ENCODE peak calls at places on chromosomes 11 and 22, in four cellular contexts. One of them, this sample, is unnamed.

GRCh38 chr11:111185259-111185658 is 60.3 kb upstream of the POU2AF2 start:
- DNase-seq in GM12878: no peak
- DNase-seq in HL-60: no peak
- DNase-seq in K562: no peak
- DNase-seq in this sample: no peak

GRCh38 chr22:45341503-45341902 is 31.8 kb downstream of the FAM118A start:
- DNase-seq in GM12878: no peak
- DNase-seq in K562: no peak
- DNase-seq in HL-60: no peak
- DNase-seq in this sample: no peak

GRCh38 chr11:121651267-121651625 is 198.5 kb upstream of the SORL1-AS1 start:
- DNase-seq in GM12878: no peak
- DNase-seq in K562: no peak
- DNase-seq in HL-60: no peak
- DNase-seq in this sample: no peak

GRCh38 chr11:1531961-1532586 is 40.0 kb downstream of the DUSP8 start:
- DNase-seq in HL-60: no peak
- DNase-seq in K562: no peak
- DNase-seq in GM12878: no peak
- DNase-seq in this sample: no peak

GRCh38 chr22:48754611-48755331 is 1072.9 kb downstream of the BRD1 start:
- DNase-seq in HL-60: no peak
- DNase-seq in K562: no peak
- DNase-seq in GM12878: no peak
- DNase-seq in this sample: no peak

GRCh38 chr11:32188785-32189184 is 97.9 kb downstream of the RCN1 start:
- DNase-seq in HL-60: no peak
- DNase-seq in GM12878: no peak
- DNase-seq in K562: peak; percentile 7
- DNase-seq in this sample: no peak

GRCh38 chr11:100735949-100736675 is 49.0 kb downstream of the ARHGAP42 start:
- DNase-seq in HL-60: no peak
- DNase-seq in GM12878: no peak
- DNase-seq in K562: no peak
- DNase-seq in this sample: no peak

GRCh38 chr11:64534391-64534801 is 56.6 kb upstream of the SLC22A12 start:
- DNase-seq in GM12878: no peak
- DNase-seq in K562: no peak
- DNase-seq in HL-60: no peak
- DNase-seq in this sample: no peak

GRCh38 chr22:49295851-49296560 is 531.7 kb downstream of the BRD1 start:
- DNase-seq in K562: no peak
- DNase-seq in HL-60: no peak
- DNase-seq in GM12878: no peak
- DNase-seq in this sample: no peak

GRCh38 chr11:109015283-109015682 is 350.4 kb downstream of the DDX10 start:
- DNase-seq in GM12878: no peak
- DNase-seq in HL-60: no peak
- DNase-seq in K562: no peak
- DNase-seq in this sample: no peak

GRCh38 chr22:19889951-19890350 is 35.3 kb upstream of the GNB1L start:
- DNase-seq in K562: no peak
- DNase-seq in HL-60: no peak
- DNase-seq in GM12878: no peak
- DNase-seq in this sample: no peak

GRCh38 chr22:37569921-37570660 is 9.8 kb downstream of the LGALS2 start:
- DNase-seq in HL-60: no peak
- DNase-seq in K562: no peak
- DNase-seq in GM12878: no peak
- DNase-seq in this sample: no peak

GRCh38 chr11:35317253-35317652 is 102.1 kb downstream of the SLC1A2 start:
- DNase-seq in K562: no peak
- DNase-seq in GM12878: no peak
- DNase-seq in HL-60: no peak
- DNase-seq in this sample: no peak

GRCh38 chr11:133908827-133909226 is 47.9 kb downstream of the IGSF9B start:
- DNase-seq in HL-60: no peak
- DNase-seq in K562: no peak
- DNase-seq in GM12878: no peak
- DNase-seq in this sample: no peak

GRCh38 chr11:58394195-58394594 is 12.5 kb downstream of the OR5B3 start:
- DNase-seq in GM12878: no peak
- DNase-seq in K562: no peak
- DNase-seq in HL-60: no peak
- DNase-seq in this sample: no peak

GRCh38 chr11:118705796-118706545 is 26.5 kb upstream of the TREH start:
- DNase-seq in K562: no peak
- DNase-seq in HL-60: no peak
- DNase-seq in GM12878: no peak
- DNase-seq in this sample: no peak

GRCh38 chr22:40094449-40094848 is 83.3 kb upstream of the TNRC6B start:
- DNase-seq in HL-60: no peak
- DNase-seq in GM12878: peak; percentile 15
- DNase-seq in K562: no peak
- DNase-seq in this sample: no peak

GRCh38 chr11:1082728-1083620 is 8.3 kb downstream of the MUC2 start:
- DNase-seq in HL-60: no peak
- DNase-seq in K562: no peak
- DNase-seq in GM12878: no peak
- DNase-seq in this sample: no peak

GRCh38 chr11:76783294-76783900 is at the start of gene TSKU:
- DNase-seq in GM12878: no peak
- DNase-seq in K562: no peak
- DNase-seq in HL-60: no peak
- DNase-seq in this sample: peak; percentile 70

GRCh38 chr11:76783901-76784813 is 1.0 kb downstream of the TSKU start:
- DNase-seq in GM12878: no peak
- DNase-seq in HL-60: no peak
- DNase-seq in K562: peak; percentile 89
- DNase-seq in this sample: no peak

GRCh38 chr11:76781046-76781801 is 1.9 kb upstream of the TSKU start:
- DNase-seq in HL-60: no peak
- DNase-seq in GM12878: no peak
- DNase-seq in K562: no peak
- DNase-seq in this sample: no peak

GRCh38 chr11:76781861-76782500 is 1.2 kb upstream of the TSKU start:
- DNase-seq in HL-60: no peak
- DNase-seq in K562: no peak
- DNase-seq in GM12878: no peak
- DNase-seq in this sample: no peak

DNA sequence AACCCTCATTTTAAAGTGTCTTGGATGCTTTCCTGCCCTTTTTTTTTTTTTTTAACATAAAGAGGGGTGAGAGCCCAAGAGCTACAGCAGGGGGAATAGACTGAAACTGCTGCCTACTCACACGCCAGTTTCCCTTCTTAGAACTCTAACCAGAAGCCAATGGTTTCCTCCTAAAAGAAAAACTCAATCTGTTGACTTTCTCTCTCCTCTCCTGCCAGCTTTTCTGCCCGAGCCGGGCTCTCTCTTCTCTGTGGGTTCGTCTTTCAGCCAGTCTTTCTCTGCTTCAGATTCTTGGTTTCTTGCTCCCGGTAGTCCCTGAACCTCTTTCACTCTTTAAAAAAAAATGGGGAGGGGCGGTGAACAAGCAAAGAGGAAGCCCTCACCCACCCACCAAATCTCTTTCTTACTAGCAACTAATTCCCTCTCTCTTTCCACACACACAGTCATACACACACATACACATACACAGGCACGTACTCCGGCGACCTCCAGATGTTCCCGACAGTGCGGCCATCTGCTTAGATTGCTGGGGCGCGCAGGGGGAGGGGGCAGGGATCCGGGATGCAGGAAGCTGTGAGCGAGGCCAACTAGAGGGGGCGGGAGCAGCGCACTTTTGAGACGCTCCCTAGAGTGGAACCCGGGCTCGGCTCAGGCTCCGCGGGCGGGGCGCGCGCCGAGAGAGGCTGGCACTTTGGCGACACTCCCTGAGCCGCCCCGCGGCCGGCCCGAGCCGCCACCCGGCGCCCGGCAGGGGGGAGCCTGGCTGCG is 446 bp upstream of the TSKU start:
- DNase-seq in GM12878: no peak
- DNase-seq in K562: peak; percentile 92
- DNase-seq in HL-60: peak; percentile 23
- DNase-seq in this sample: no peak
- TF ChIP-seq SPI1 in GM12878: no peak
- TF ChIP-seq SPI1 in K562: peak; percentile 32
- TF ChIP-seq SPI1 in HL-60: no peak
- TF ChIP-seq SPI1 in this sample: peak; percentile 7

DNA sequence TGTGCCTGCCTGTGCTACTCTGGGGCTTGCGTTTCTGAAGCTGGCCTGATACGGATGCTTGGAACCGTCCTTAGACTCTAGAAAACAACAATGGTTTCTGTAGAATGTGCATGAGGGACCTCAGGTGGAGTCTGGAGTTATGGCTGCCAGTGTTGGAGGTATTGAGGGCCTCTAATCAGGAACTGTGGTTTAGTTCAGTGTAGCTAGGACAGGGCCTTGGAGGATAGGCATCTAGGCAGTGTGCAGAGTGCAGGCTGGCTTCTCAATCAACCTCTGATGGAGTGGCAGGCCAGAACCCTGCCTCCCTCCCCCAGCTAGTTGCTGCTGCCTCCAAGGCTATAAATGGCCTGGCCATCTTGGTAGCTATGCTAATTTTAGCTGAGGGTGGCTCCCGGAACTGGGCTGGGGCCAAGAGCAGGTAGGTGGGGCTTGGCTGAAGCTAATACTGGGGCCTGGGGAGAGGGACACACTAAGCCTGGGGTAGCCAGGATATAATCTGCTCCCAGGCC is 4.0 kb downstream of the STIM1 start:
- DNase-seq in GM12878: no peak
- DNase-seq in K562: peak; percentile 80
- DNase-seq in HL-60: no peak
- DNase-seq in this sample: no peak
- TF ChIP-seq SPI1 in GM12878: no peak
- TF ChIP-seq SPI1 in K562: no peak
- TF ChIP-seq SPI1 in HL-60: no peak
- TF ChIP-seq SPI1 in this sample: no peak

GRCh38 chr11:5367461-5368074 is 16.0 kb upstream of the OR51M1 start:
- DNase-seq in GM12878: no peak
- DNase-seq in HL-60: no peak
- DNase-seq in K562: no peak
- DNase-seq in this sample: no peak
- TF ChIP-seq SPI1 in GM12878: no peak
- TF ChIP-seq SPI1 in HL-60: no peak
- TF ChIP-seq SPI1 in K562: no peak
- TF ChIP-seq SPI1 in this sample: no peak

GRCh38 chr11:72081856-72082255 is 1.2 kb downstream of the LRRC51 start:
- DNase-seq in GM12878: no peak
- DNase-seq in HL-60: no peak
- DNase-seq in K562: no peak
- DNase-seq in this sample: no peak
- TF ChIP-seq SPI1 in GM12878: no peak
- TF ChIP-seq SPI1 in HL-60: no peak
- TF ChIP-seq SPI1 in K562: no peak
- TF ChIP-seq SPI1 in this sample: no peak

DNA sequence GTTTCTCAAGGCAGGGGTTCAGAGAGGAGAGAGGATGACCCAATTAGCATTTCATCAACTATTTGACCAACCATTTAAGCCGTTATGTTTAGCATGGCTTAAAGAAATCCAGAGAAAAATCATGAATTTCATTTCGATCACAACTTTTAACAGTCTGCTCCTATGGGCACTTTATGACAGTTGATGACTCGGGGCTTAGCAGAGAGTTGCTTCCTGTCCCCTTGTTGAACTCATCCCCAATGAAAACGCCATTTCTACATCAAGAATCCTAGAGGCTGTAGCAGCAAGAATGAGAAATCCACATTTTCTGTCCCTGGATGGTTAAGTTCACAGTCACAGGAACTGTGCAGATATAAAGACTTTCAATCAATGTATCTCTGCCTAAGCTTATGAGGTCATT is 81.2 kb downstream of the BDNF start:
- DNase-seq in HL-60: no peak
- DNase-seq in GM12878: no peak
- DNase-seq in K562: no peak
- DNase-seq in this sample: no peak
- TF ChIP-seq SPI1 in HL-60: no peak
- TF ChIP-seq SPI1 in GM12878: no peak
- TF ChIP-seq SPI1 in K562: no peak
- TF ChIP-seq SPI1 in this sample: no peak